ENCODE peak calls at places on chromosomes 1 and 21, in five cellular contexts. D is caudate nucleus; Y is A549; G is CD8-positive, alpha-beta T cell; H is PC-3. Z is an unnamed sample.
A peak's percentile ranks its signal among the peaks of the same experiment; 100 is the strongest.

GRCh38 chr1:184553845-184554244 is 167.0 kb downstream of the C1orf21 start:
- DNase-seq in H (no peak), D (no peak), G (no peak), Y (no peak), Z (no peak)

GRCh38 chr1:152110860-152111514 is 4.3 kb downstream of the TCHH start:
- DNase-seq in H (peak; percentile 50), Y (peak; percentile 72), G (peak; percentile 9), D (no peak), Z (no peak)

GRCh38 chr1:245085508-245086095 is 69.2 kb upstream of the KIF26B start:
- DNase-seq in H (peak; percentile 75), Y (peak; percentile 12), D (no peak), G (no peak), Z (peak; percentile 36)

GRCh38 chr1:243433737-243434370 is 178.0 kb downstream of the SDCCAG8 start:
- DNase-seq in H (no peak), Y (no peak), G (no peak), D (no peak), Z (no peak)

GRCh38 chr1:62144238-62144831 is 50.3 kb upstream of the L1TD1 start:
- DNase-seq in H (peak; percentile 79), D (peak; percentile 9), Y (peak; percentile 41), G (peak; percentile 14), Z (no peak)

GRCh38 chr1:21669287-21670058 is at the start of gene RAP1GAP:
- DNase-seq in H (no peak), Y (no peak), D (peak; percentile 52), G (peak; percentile 23), Z (no peak)

GRCh38 chr1:161388639-161389038 is 21.0 kb upstream of the CFAP126 start:
- DNase-seq in Y (no peak), G (no peak), D (no peak), H (no peak), Z (no peak)

GRCh38 chr1:183301239-183301638 is 115.2 kb downstream of the LAMC2 start:
- DNase-seq in H (no peak), G (no peak), D (no peak), Y (no peak), Z (no peak)

GRCh38 chr1:235649722-235650163 is at the start of gene GNG4:
- DNase-seq in G (peak; percentile 42), D (no peak), H (no peak), Y (peak; percentile 18), Z (no peak)

GRCh38 chr1:25239681-25240541 is 7.3 kb downstream of the RSRP1 start:
- DNase-seq in Y (peak; percentile 91), D (peak; percentile 77), H (peak; percentile 90), G (peak; percentile 82), Z (peak; percentile 95)

GRCh38 chr1:232377494-232377770 is 252.5 kb downstream of the SIPA1L2 start:
- DNase-seq in H (peak; percentile 74), D (no peak), Y (peak; percentile 21), G (no peak), Z (no peak)

GRCh38 chr1:167713330-167714081 is 8.3 kb upstream of the MPZL1 start:
- DNase-seq in H (no peak), Y (no peak), D (peak; percentile 4), G (no peak), Z (peak; percentile 32)

GRCh38 chr1:201586806-201587205 is 47.9 kb downstream of the NAV1 start:
- DNase-seq in H (no peak), G (no peak), Y (no peak), D (no peak), Z (no peak)

GRCh38 chr1:77590653-77591052 is 91.8 kb downstream of the ZZZ3 start:
- DNase-seq in D (no peak), G (no peak), Y (no peak), H (no peak), Z (no peak)

GRCh38 chr1:6889875-6890480 is 104.7 kb downstream of the CAMTA1 start:
- DNase-seq in Y (peak; percentile 51), H (peak; percentile 69), G (peak; percentile 37), D (peak; percentile 9), Z (peak; percentile 56)

GRCh38 chr1:2194319-2194897 is at the start of gene FAAP20:
- DNase-seq in D (peak; percentile 88), Y (peak; percentile 57), G (peak; percentile 70), H (peak; percentile 72), Z (no peak)

GRCh38 chr1:240528566-240528965 is 83.4 kb downstream of the GREM2 start:
- DNase-seq in G (no peak), H (no peak), D (no peak), Y (no peak), Z (no peak)

GRCh38 chr1:207025144-207025880 is 7.2 kb downstream of the C1orf116 start:
- DNase-seq in H (peak; percentile 99), D (no peak), G (no peak), Y (peak; percentile 78), Z (no peak)

GRCh38 chr1:185156321-185156853 is 366 bp downstream of the TRMT1L start:
- DNase-seq in D (no peak), G (no peak), Y (no peak), H (no peak), Z (no peak)

GRCh38 chr1:212432163-212432705 is 486 bp upstream of the NENF start:
- DNase-seq in D (no peak), G (no peak), H (no peak), Y (no peak), Z (no peak)

GRCh38 chr1:28751315-28752056 is 14.7 kb downstream of the YTHDF2 start:
- DNase-seq in G (no peak), D (no peak), Y (no peak), H (peak; percentile 75), Z (no peak)

GRCh38 chr1:34709547-34709946 is 45.3 kb upstream of the GJB5 start:
- DNase-seq in G (no peak), H (peak; percentile 23), D (no peak), Y (peak; percentile 7), Z (no peak)

GRCh38 chr1:2465371-2466269 is 10.5 kb upstream of the PLCH2 start:
- DNase-seq in D (no peak), G (no peak), H (no peak), Y (no peak), Z (no peak)

GRCh38 chr1:24364975-24365678 is 46.0 kb downstream of the GRHL3 start:
- DNase-seq in D (no peak), Y (peak; percentile 83), H (peak; percentile 97), G (no peak), Z (no peak)

GRCh38 chr1:179506199-179506598 is 69.5 kb downstream of the NPHS2 start:
- DNase-seq in D (no peak), G (no peak), H (no peak), Y (no peak), Z (no peak)

GRCh38 chr1:157566484-157567300 is 14.4 kb upstream of the FCRL5 start:
- DNase-seq in H (no peak), Y (no peak), G (no peak), D (no peak), Z (no peak)

GRCh38 chr1:114274621-114275317 is 121.1 kb upstream of the SYT6 start:
- DNase-seq in D (no peak), Y (no peak), H (no peak), G (no peak), Z (no peak)

GRCh38 chr1:110118636-110119396 is 6.6 kb downstream of the UBL4B start:
- DNase-seq in H (peak; percentile 26), D (no peak), G (no peak), Y (no peak), Z (no peak)

GRCh38 chr1:62321438-62321837 is 2.2 kb upstream of the KANK4 start:
- DNase-seq in H (peak; percentile 93), G (no peak), Y (peak; percentile 76), D (no peak), Z (no peak)

GRCh38 chr1:180652791-180653190 is 21.0 kb downstream of the XPR1 start:
- DNase-seq in H (no peak), G (no peak), Y (no peak), D (no peak), Z (no peak)

GRCh38 chr1:158060001-158060400 is 66.6 kb downstream of the KIRREL1 start:
- DNase-seq in H (no peak), G (no peak), Y (no peak), D (no peak), Z (no peak)

GRCh38 chr1:212012034-212012740 is 23.2 kb downstream of the INTS7 start:
- DNase-seq in D (peak; percentile 1), Y (peak; percentile 75), H (peak; percentile 89), G (peak; percentile 61), Z (peak; percentile 69)

GRCh38 chr1:180805316-180805715 is 107.4 kb upstream of the KIAA1614 start:
- DNase-seq in D (no peak), G (no peak), Y (no peak), H (no peak), Z (no peak)

GRCh38 chr1:41009466-41009865 is 12.1 kb downstream of the SLFNL1 start:
- DNase-seq in G (no peak), Y (no peak), D (no peak), H (no peak), Z (no peak)
- H3K27ac ChIP-seq in G (no peak overlapping the region), Y (no peak overlapping the region), D (no peak overlapping the region), H (no peak overlapping the region), Z (no peak overlapping the region)

GRCh38 chr21:14684071-14684470 is 138.0 kb upstream of the SAMSN1 start:
- DNase-seq in Y (no peak), H (no peak), G (no peak), D (no peak), Z (no peak)
- H3K27ac ChIP-seq in Y (no peak overlapping the region), H (no peak overlapping the region), G (no peak overlapping the region), D (no peak overlapping the region), Z (no peak overlapping the region)

GRCh38 chr21:42657676-42658319 is 4.4 kb downstream of the PDE9A start:
- DNase-seq in H (no peak), D (no peak), G (no peak), Y (no peak), Z (no peak)

GRCh38 chr21:42658320-42659105 is 5.1 kb downstream of the PDE9A start:
- DNase-seq in Y (no peak), H (no peak), G (no peak), D (no peak), Z (no peak)

GRCh38 chr21:42654913-42655796 is 1.7 kb downstream of the PDE9A start:
- DNase-seq in Y (no peak), H (no peak), D (no peak), G (no peak), Z (no peak)

GRCh38 chr21:42655797-42656770 is 2.7 kb downstream of the PDE9A start:
- DNase-seq in G (no peak), D (no peak), Y (no peak), H (peak; percentile 86), Z (no peak)

DNA sequence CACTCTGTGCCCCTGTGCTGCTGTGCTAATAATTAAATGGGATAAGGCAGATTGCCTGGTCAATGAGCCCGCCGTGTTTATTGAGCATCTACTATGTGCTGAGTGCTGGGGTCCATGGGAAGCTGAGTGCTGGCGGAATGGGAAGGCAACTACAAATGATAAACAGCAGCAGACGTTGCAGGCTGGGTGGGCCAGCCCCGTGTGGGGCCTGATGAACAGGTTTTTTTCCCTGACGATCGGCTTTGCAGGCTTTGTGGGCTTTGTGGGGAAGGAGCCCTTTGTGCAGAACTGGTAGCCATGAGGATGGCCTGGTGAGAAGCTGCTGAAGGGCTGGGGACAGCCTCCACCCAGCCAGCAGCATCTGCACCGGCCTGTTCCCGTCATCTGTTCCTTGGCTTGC is 3.5 kb downstream of the PDE9A start:
- DNase-seq in G (no peak), Y (no peak), D (no peak), H (no peak), Z (no peak)
- H3K27ac ChIP-seq in G (no peak overlapping the region), Y (no peak overlapping the region), D (no peak overlapping the region), H (no peak overlapping the region), Z (no peak overlapping the region)

GRCh38 chr1:67668660-67669059 is 16.3 kb upstream of the GADD45A start:
- DNase-seq in H (no peak), D (no peak), G (no peak), Y (no peak), Z (no peak)
- H3K27ac ChIP-seq in H (no peak overlapping the region), D (no peak overlapping the region), G (no peak overlapping the region), Y (no peak overlapping the region), Z (no peak overlapping the region)

GRCh38 chr1:59433440-59433813 is 136.5 kb downstream of the FGGY start:
- DNase-seq in G (no peak), H (peak; percentile 63), Y (no peak), D (no peak), Z (no peak)
- H3K27ac ChIP-seq in G (no peak overlapping the region), H (peak overlapping the region; percentile 84), Y (peak overlapping the region; percentile 67), D (no peak overlapping the region), Z (no peak overlapping the region)